ENCODE peak calls at places on chromosomes 11 and 22, in seven cellular contexts. Y is GM13976, H is PC-3, P is heart left ventricle, A is A549, C is BJ, W is mammary epithelial cell. U is an unnamed sample.

GRCh38 chr11:96337541-96338530 is 5.2 kb downstream of the MAML2 start:
- DNase-seq in H (no peak), Y (peak), P (no peak), C (no peak), W (no peak), A (no peak), U (peak)

GRCh38 chr22:26496456-26496855 is 12.8 kb downstream of the SRRD start:
- DNase-seq in W (no peak), C (no peak), Y (no peak), A (no peak), H (no peak), P (no peak), U (no peak)

GRCh38 chr11:107592813-107593212 is 1.9 kb downstream of the ELMOD1 start:
- DNase-seq in H (no peak), W (no peak), P (no peak), C (no peak), Y (no peak), A (no peak), U (no peak)

GRCh38 chr11:95715777-95716241 is 73.8 kb downstream of the FAM76B start:
- DNase-seq in W (peak), C (no peak), H (peak), P (no peak), Y (no peak), A (no peak), U (peak)

GRCh38 chr22:40024201-40025061 is 29.7 kb downstream of the FAM83F start:
- DNase-seq in C (no peak), P (peak), Y (peak), A (peak), H (peak), W (peak), U (peak)

GRCh38 chr11:103067118-103067517 is 24.8 kb downstream of the DCUN1D5 start:
- DNase-seq in W (no peak), P (no peak), Y (no peak), C (no peak), A (no peak), H (no peak), U (no peak)

GRCh38 chr11:22521226-22521625 is 104.4 kb downstream of the FANCF start:
- DNase-seq in H (peak), P (no peak), W (peak), C (no peak), Y (no peak), A (peak), U (no peak)

GRCh38 chr22:23306926-23307325 is 126.6 kb downstream of the BCR start:
- DNase-seq in H (no peak), C (no peak), W (no peak), A (no peak), P (peak), Y (no peak), U (no peak)

GRCh38 chr22:50319503-50319951 is 7.3 kb downstream of the DENND6B start:
- DNase-seq in Y (peak), W (no peak), H (no peak), C (no peak), A (no peak), P (no peak), U (peak)

GRCh38 chr11:6618117-6619020 is 853 bp downstream of the TPP1 start:
- DNase-seq in P (no peak), A (no peak), W (peak), Y (no peak), H (peak), C (no peak), U (no peak)

GRCh38 chr11:104151404-104152204 is 12.3 kb downstream of the PDGFD start:
- DNase-seq in Y (no peak), P (no peak), A (no peak), H (peak), C (no peak), W (no peak), U (no peak)

GRCh38 chr11:36146437-36146836 is 142.8 kb downstream of the COMMD9 start:
- DNase-seq in A (peak), C (no peak), H (no peak), P (no peak), W (peak), Y (no peak), U (no peak)

GRCh38 chr11:18853086-18853720 is 61.6 kb upstream of the PTPN5 start:
- DNase-seq in W (peak), A (peak), P (no peak), C (no peak), H (peak), Y (peak), U (peak)
- TF ChIP-seq CTCF in W (peak), A (peak), P (peak), C (peak), H (peak), Y (peak), U (peak)

GRCh38 chr11:68040957-68041591 is 2.2 kb downstream of the TCIRG1 start:
- DNase-seq in H (no peak), W (no peak), P (peak), Y (no peak), A (no peak), C (no peak), U (no peak)

GRCh38 chr11:68043349-68044144 is 4.7 kb downstream of the TCIRG1 start:
- DNase-seq in C (peak), H (no peak), W (no peak), Y (no peak), A (peak), P (peak), U (peak)

GRCh38 chr11:68041617-68042218 is 2.9 kb downstream of the TCIRG1 start:
- DNase-seq in P (no peak), C (no peak), Y (no peak), H (no peak), W (no peak), A (no peak), U (no peak)

GRCh38 chr11:68043029-68043348 is 4.2 kb downstream of the TCIRG1 start:
- DNase-seq in A (no peak), C (no peak), H (no peak), P (no peak), W (no peak), Y (no peak), U (peak)

GRCh38 chr11:68042219-68043028 is 3.6 kb downstream of the TCIRG1 start:
- DNase-seq in C (no peak), H (no peak), P (peak), W (no peak), A (no peak), Y (no peak), U (no peak)
- TF ChIP-seq CTCF in C (no peak), H (no peak), P (no peak), W (no peak), A (no peak), Y (no peak), U (no peak)

GRCh38 chr11:8168485-8169257 is at the start of gene RIC3:
- DNase-seq in A (peak), W (peak), C (no peak), H (no peak), Y (peak), P (no peak), U (peak)
- TF ChIP-seq CTCF in A (no peak), W (no peak), C (no peak), H (no peak), Y (no peak), P (no peak), U (no peak)

DNA sequence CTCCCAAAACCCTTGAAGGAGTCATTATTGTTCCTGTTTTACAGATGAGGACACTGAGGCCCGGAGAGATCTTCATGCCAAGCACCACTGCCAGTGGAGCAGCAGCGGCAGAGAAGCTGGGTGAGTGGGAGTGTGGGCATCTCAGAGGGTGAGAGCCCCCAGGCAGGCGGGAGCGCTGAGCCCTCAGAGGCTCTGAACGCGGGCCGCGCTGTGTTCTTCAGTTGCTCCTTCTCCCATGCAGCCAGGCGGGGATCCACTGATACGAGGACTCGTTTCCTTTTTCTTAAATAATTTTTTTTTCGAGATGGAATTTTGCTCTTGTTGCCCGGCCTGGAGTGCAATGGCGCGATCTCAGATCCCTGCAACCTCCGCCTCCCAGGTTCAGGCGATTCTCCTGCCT is 47.0 kb downstream of the TPBGL start:
- DNase-seq in C (no peak), H (no peak), A (no peak), Y (no peak), W (no peak), P (peak), U (no peak)
- TF ChIP-seq CTCF in C (no peak), H (no peak), A (no peak), Y (no peak), W (no peak), P (no peak), U (no peak)

DNA sequence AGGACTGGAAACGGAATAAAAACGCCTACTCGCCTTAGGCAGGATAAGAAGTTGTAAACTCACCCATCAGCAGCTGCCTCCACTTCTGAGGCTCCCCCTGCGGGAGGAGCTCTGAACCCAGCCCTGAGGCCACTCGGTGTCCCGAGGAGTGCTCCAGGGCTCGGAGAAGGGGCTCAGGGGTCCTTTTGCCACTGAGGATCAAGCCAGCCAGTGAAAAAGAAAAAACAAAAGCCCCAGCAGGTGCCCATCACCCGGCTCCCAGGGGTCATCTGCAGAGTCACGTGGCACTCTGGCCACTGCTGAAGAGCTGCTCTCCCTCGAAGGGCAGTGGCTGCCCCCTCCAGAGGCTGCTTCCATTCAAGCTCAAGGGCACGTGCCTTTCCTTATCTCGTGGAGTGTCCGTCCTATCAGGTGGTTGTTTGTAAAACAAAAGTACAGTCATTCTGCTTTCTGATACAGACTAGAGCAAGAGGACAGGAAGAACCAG is 29.0 kb downstream of the NUP50 start:
- DNase-seq in C (no peak), W (no peak), H (no peak), P (no peak), Y (peak), A (no peak), U (peak)
- TF ChIP-seq CTCF in C (no peak), W (no peak), H (no peak), P (no peak), Y (no peak), A (peak), U (no peak)

DNA sequence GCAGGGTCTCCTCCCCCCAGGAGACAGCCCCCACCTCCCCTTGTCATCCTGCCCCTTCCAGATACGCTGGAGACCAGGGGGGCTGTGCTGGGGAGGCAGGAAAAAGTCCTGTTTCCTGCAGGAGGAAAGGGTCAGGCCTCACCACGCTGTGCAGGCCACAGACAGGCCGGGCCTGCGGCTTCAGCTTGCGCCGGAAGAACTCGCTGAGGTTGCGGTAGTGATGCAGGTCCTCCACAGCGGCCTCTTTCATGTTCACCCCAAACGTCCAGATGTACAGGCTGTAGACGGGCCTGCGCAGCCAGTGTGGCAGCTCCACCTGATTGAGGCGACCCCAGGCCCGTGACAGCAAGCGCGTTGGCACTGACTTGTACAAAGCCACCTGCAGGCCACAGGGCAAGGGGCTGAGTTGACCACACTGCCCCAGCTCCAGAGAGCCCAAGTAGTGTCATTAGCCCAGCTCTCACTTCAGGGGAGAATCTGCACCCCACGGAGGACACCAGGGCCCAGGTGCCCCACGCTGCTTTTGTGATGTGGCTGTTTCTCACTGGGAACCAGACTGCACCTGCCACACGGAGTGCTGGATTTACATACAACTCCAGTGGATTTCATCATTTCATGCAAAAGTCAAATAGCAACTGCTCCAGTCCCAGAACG is 40.4 kb downstream of the PISD start:
- DNase-seq in A (no peak), C (no peak), Y (no peak), H (no peak), P (peak), W (no peak), U (no peak)
- TF ChIP-seq CTCF in A (no peak), C (no peak), Y (no peak), H (no peak), P (no peak), W (no peak), U (no peak)

DNA sequence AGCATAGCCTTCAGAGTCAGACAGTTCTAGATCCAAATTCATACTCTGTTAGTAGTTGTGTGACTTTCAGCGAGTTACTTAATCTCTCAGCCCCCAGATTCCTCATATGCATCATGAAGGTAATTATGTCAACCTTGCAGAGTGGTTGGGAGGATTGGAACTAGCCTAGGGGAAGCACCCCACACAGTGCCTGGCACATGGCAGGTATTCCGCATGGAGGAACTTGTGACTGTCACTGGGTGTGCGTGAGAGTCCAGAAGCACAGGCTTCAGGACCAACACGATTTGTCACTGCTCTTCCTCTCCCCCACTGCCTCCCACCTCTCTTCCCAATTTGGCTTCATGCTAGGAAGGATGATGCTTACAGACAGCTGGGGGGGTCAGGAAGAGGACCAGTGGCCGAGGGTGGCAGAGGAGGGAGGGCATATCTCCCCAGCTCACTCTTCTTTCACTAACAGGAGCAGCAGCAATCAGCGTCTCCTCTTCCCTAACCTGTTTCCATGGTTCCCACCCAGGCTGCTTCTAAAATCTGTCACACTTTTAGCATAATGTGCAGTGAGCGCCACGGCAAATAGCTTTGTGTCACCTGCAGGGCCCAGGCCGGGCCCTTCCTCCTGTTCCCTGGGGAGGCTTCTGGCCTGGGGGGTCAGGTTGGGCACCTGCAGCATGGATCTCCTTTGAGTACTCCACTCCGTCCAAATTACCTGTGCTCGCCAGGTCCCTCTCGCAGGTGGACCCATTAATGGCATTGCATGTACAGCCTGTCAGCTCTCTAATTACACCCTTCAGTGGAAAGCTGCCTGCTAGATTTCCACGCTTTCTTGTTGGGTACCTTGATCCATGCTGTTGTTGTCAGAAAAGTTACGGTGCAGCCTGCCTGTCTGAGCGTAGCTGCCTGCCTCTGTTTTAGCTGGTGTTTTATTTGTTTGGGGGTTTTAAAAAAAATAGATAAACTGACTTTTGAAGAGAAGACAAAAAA is 400.4 kb downstream of the NXPE2 start:
- DNase-seq in W (no peak), A (no peak), H (no peak), P (no peak), Y (no peak), C (no peak), U (no peak)
- TF ChIP-seq CTCF in W (no peak), A (no peak), H (no peak), P (no peak), Y (no peak), C (no peak), U (no peak)

GRCh38 chr11:64643258-64643881 is 52.4 kb downstream of the SLC22A12 start:
- DNase-seq in P (no peak), H (no peak), Y (no peak), A (no peak), W (no peak), C (no peak), U (no peak)

GRCh38 chr11:64643927-64644326 is 52.9 kb downstream of the SLC22A12 start:
- DNase-seq in C (no peak), A (no peak), W (no peak), P (no peak), H (no peak), Y (no peak), U (no peak)

GRCh38 chr11:64642418-64642735 is 51.4 kb downstream of the SLC22A12 start:
- DNase-seq in H (no peak), W (no peak), A (no peak), P (no peak), C (no peak), Y (no peak), U (no peak)

GRCh38 chr11:64642876-64643257 is 51.8 kb downstream of the SLC22A12 start:
- DNase-seq in W (no peak), C (no peak), Y (no peak), P (no peak), H (no peak), A (no peak), U (no peak)

DNA sequence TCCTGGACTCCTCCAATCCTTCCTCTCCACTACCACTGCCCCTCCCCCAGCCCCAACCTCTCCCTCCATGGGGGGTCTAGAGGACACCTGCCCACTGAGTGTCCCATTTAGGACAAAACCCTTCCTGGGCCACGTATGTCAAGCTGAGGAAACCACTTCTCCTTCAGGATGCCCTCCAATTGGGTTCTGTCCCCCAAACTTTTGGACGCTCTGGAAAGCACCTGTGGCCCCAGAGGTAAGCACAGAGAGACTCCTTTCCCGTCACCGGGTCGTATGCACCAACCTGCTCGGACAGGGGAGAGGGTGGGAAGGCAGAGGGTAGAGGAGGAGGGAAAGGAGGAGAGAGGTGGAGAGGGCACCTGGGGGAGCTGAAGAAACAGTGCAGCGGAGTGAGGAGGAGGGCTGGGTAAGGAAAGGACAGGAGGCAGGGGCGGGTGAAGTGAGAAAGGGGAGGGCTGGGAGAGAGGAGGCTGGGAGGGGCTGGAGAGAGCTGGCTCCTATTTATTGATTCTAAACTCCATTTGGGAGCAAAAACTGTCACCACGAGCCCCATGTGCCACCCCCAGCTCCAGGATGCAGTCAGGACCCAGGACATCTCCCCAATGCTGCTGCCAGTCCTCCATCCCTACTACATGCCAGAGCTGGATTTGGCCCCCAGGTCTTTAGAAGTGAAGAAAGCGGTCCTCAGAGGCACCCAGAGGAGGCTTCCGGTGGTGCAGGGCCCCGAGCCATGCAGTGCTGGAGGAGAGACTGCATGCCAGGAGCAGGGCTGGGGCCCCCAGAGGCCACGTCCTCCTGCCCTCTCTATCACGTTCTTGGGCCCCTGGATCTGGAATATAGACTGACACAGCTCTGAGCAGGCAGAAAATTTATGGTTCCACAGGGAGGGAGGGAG is 53.6 kb downstream of the SLC22A12 start:
- DNase-seq in A (no peak), Y (no peak), H (peak), C (no peak), W (no peak), P (no peak), U (peak)
- TF ChIP-seq CTCF in A (no peak), Y (no peak), H (peak), C (no peak), W (peak), P (no peak), U (no peak)

DNA sequence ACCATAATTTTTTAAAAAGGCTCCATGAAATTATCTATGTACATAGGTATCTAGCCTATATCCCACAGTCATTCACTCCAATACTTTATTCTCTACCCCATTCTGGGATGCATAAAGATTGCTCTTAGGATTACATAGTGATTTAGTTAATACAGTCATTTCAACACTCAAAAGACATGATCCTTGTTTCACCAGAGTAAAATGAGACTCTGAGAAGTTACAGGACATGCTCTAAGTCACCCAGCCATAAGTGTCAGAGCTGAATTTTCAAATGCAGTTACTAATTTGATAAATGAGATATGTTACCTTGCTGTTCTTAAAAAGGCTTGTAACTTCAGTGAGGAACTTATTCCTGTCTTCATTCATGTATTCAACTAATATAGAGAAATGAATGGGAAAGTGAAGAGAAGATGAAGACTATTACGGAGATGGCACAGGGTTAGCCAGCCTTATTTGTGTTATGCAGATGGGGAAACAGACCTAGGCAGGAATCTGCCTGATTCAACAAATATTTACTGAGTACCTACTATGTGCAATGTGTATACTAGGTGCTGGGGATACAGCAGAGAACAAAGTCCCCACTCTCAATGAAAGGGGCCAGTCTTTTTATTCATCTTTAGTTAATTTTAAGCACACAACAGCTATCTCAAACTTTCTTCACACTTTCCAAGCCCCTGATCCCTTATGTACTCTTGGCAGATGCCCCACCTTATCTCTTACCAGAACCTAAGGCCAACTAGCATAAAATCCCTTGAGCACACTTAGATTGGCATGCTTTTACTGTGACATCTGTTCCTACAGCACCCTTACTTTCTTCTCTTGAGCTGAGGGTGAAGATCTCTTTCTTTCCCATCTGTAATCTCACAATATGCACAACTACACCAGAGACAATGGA is 21.6 kb downstream of the MAPK1 start:
- DNase-seq in P (no peak), C (no peak), H (no peak), Y (no peak), A (no peak), W (no peak), U (no peak)
- TF ChIP-seq CTCF in P (no peak), C (no peak), H (no peak), Y (no peak), A (no peak), W (no peak), U (no peak)